ENCODE peak calls at places on chromosomes 4 and X, in ten cellular contexts. E is NCI-H2081; I is activated CD4-positive, alpha-beta T cell treated with anti-CD3 and anti-CD28 coated beads for 24 hours; L is lung microvascular endothelial cell; G is activated naive CD4-positive, alpha-beta T cell treated with anti-CD3 and anti-CD28 coated beads, Interleukin-2, amount 50 U/mL, for 72 hours; D is glutamatergic neuron; N is fibroblast of mammary gland; A is left cardiac atrium; Z is mammary epithelial cell; M is DMS53. K is an unnamed sample.

GRCh38 chrX:389021-389441 is 2.3 kb upstream of the PPP2R3B start:
- DNase-seq in G (no peak), M (no peak), L (no peak), D (no peak), E (no peak), N (no peak), I (no peak), Z (no peak), A (no peak), K (no peak)

GRCh38 chr4:80192937-80193336 is 4.4 kb upstream of the PRDM8 start:
- DNase-seq in M (no peak), G (no peak), D (no peak), L (no peak), N (peak; percentile 92), Z (peak; percentile 55), E (no peak), I (no peak), A (no peak), K (no peak)

GRCh38 chr4:150318971-150319370 is 240.7 kb downstream of the DCLK2 start:
- DNase-seq in M (no peak), E (no peak), Z (no peak), L (no peak), I (no peak), G (no peak), N (no peak), A (no peak), D (no peak), K (no peak)

GRCh38 chr4:152100378-152101201 is 339.8 kb upstream of the GATB start:
- DNase-seq in N (no peak), Z (peak; percentile 37), E (no peak), I (peak; percentile 43), G (peak; percentile 86), A (no peak), M (no peak), L (peak; percentile 42), D (no peak), K (no peak)

GRCh38 chr4:165355900-165356300 is 22.9 kb upstream of the CPE start:
- DNase-seq in D (peak; percentile 61), L (peak; percentile 54), E (peak; percentile 67), A (no peak), I (no peak), N (peak; percentile 64), M (peak; percentile 69), Z (no peak), G (no peak), K (peak; percentile 8)

GRCh38 chr4:173360587-173361221 is 10.1 kb upstream of the SAP30 start:
- DNase-seq in M (peak; percentile 9), Z (no peak), G (no peak), N (no peak), I (no peak), E (no peak), L (peak; percentile 26), D (no peak), A (no peak), K (no peak)

GRCh38 chr4:89800012-89800516 is 36.9 kb downstream of the SNCA start:
- DNase-seq in M (no peak), N (no peak), A (no peak), D (no peak), E (no peak), L (peak; percentile 66), Z (peak; percentile 48), G (no peak), I (no peak), K (peak; percentile 91)

GRCh38 chr4:57119054-57119651 is 9.0 kb upstream of the IGFBP7 start:
- DNase-seq in N (peak; percentile 92), D (no peak), A (peak; percentile 68), L (no peak), E (no peak), I (no peak), G (no peak), Z (peak; percentile 83), M (no peak), K (no peak)

GRCh38 chr4:112099701-112100289 is 45.5 kb upstream of the FAM241A start:
- DNase-seq in D (no peak), G (no peak), Z (peak; percentile 37), M (peak; percentile 68), L (peak; percentile 80), N (peak; percentile 79), I (no peak), E (peak; percentile 40), A (no peak), K (peak; percentile 41)

GRCh38 chr4:90745176-90745575 is 618.0 kb downstream of the CCSER1 start:
- DNase-seq in Z (peak; percentile 59), L (no peak), N (no peak), M (no peak), E (no peak), D (no peak), G (no peak), I (no peak), A (no peak), K (no peak)

GRCh38 chr4:158722291-158722916 is 792 bp downstream of the PPID start:
- DNase-seq in G (no peak), M (peak; percentile 50), I (no peak), N (peak; percentile 55), E (peak; percentile 45), Z (peak; percentile 59), A (no peak), L (peak; percentile 54), D (no peak), K (no peak)

K was measured in NCI-H526 treated with DMSO at 0.1 percent for 48 hours.